ENCODE peak calls at places on chromosomes 4 and X, in four cellular contexts. One of them, this sample, is unnamed.

GRCh38 chr4:14264437-14264836 is 636.9 kb upstream of the BOD1L1 start:
- DNase-seq in endothelial cell: no peak
- DNase-seq in stomach: no peak
- DNase-seq in adrenal gland: no peak
- DNase-seq in this sample: no peak

GRCh38 chrX:103818844-103819243 is 13.2 kb downstream of the RAB9B start:
- DNase-seq in endothelial cell: no peak
- DNase-seq in stomach: no peak
- DNase-seq in adrenal gland: no peak
- DNase-seq in this sample: no peak

GRCh38 chr4:95381843-95382580 is 166.8 kb downstream of the UNC5C start:
- DNase-seq in endothelial cell: no peak
- DNase-seq in stomach: no peak
- DNase-seq in adrenal gland: no peak
- DNase-seq in this sample: no peak

GRCh38 chrX:154401045-154401799 is 3.0 kb downstream of the RPL10 start:
- DNase-seq in endothelial cell: no peak
- DNase-seq in stomach: no peak
- DNase-seq in adrenal gland: no peak
- DNase-seq in this sample: no peak

GRCh38 chr4:113109106-113109740 is 59.8 kb downstream of the ANK2 start:
- DNase-seq in endothelial cell: no peak
- DNase-seq in stomach: no peak
- DNase-seq in adrenal gland: peak
- DNase-seq in this sample: no peak

GRCh38 chrX:154799554-154800348 is 5.5 kb downstream of the MPP1 start:
- DNase-seq in endothelial cell: peak
- DNase-seq in stomach: peak
- DNase-seq in adrenal gland: peak
- DNase-seq in this sample: no peak

GRCh38 chrX:128106630-128107029 is 54.4 kb upstream of the ACTRT1 start:
- DNase-seq in endothelial cell: peak
- DNase-seq in stomach: no peak
- DNase-seq in adrenal gland: no peak
- DNase-seq in this sample: no peak

GRCh38 chr4:56424697-56425514 is 10.5 kb downstream of the PPAT start:
- DNase-seq in endothelial cell: peak
- DNase-seq in stomach: peak
- DNase-seq in adrenal gland: peak
- DNase-seq in this sample: no peak

GRCh38 chr4:147340111-147340510 is 140.8 kb upstream of the EDNRA start:
- DNase-seq in endothelial cell: no peak
- DNase-seq in stomach: no peak
- DNase-seq in adrenal gland: no peak
- DNase-seq in this sample: no peak

GRCh38 chrX:45852884-45853283 is 652.2 kb upstream of the DIPK2B start:
- DNase-seq in endothelial cell: no peak
- DNase-seq in stomach: no peak
- DNase-seq in adrenal gland: no peak
- DNase-seq in this sample: no peak

GRCh38 chrX:66005832-66006449 is 33.9 kb downstream of the VSIG4 start:
- DNase-seq in endothelial cell: no peak
- DNase-seq in stomach: no peak
- DNase-seq in adrenal gland: no peak
- DNase-seq in this sample: no peak

GRCh38 chr4:73453701-73454005 is 17.6 kb downstream of the AFP start:
- DNase-seq in endothelial cell: no peak
- DNase-seq in stomach: no peak
- DNase-seq in adrenal gland: no peak
- DNase-seq in this sample: no peak

GRCh38 chr4:92791876-92792490 is 488.2 kb downstream of the GRID2 start:
- DNase-seq in endothelial cell: peak
- DNase-seq in stomach: no peak
- DNase-seq in adrenal gland: no peak
- DNase-seq in this sample: no peak

GRCh38 chrX:53682885-53683555 is 3.5 kb downstream of the HUWE1 start:
- DNase-seq in endothelial cell: peak
- DNase-seq in stomach: no peak
- DNase-seq in adrenal gland: peak
- DNase-seq in this sample: no peak

GRCh38 chr4:71211748-71212147 is 127.1 kb upstream of the SLC4A4 start:
- DNase-seq in endothelial cell: no peak
- DNase-seq in stomach: no peak
- DNase-seq in adrenal gland: no peak
- DNase-seq in this sample: no peak

GRCh38 chr4:153261431-153261830 is 57.2 kb downstream of the TRIM2 start:
- DNase-seq in endothelial cell: no peak
- DNase-seq in stomach: no peak
- DNase-seq in adrenal gland: no peak
- DNase-seq in this sample: no peak

GRCh38 chrX:10098235-10098819 is 58.4 kb upstream of the CLCN4 start:
- DNase-seq in endothelial cell: no peak
- DNase-seq in stomach: no peak
- DNase-seq in adrenal gland: no peak
- DNase-seq in this sample: no peak

GRCh38 chr4:97627785-97628184 is 515.5 kb downstream of the STPG2 start:
- DNase-seq in endothelial cell: no peak
- DNase-seq in stomach: no peak
- DNase-seq in adrenal gland: no peak
- DNase-seq in this sample: no peak

GRCh38 chr4:81227968-81228367 is 12.9 kb upstream of the PRKG2 start:
- DNase-seq in endothelial cell: no peak
- DNase-seq in stomach: no peak
- DNase-seq in adrenal gland: no peak
- DNase-seq in this sample: no peak

GRCh38 chr4:165293061-165293460 is 34.4 kb upstream of the MSMO1 start:
- DNase-seq in endothelial cell: no peak
- DNase-seq in stomach: no peak
- DNase-seq in adrenal gland: no peak
- DNase-seq in this sample: no peak

GRCh38 chrX:1027133-1027532 is 185.3 kb downstream of the CRLF2 start:
- DNase-seq in endothelial cell: no peak
- DNase-seq in stomach: no peak
- DNase-seq in adrenal gland: no peak
- DNase-seq in this sample: no peak

GRCh38 chrX:124405868-124406267 is 59.5 kb downstream of the SH2D1A start:
- DNase-seq in endothelial cell: no peak
- DNase-seq in stomach: no peak
- DNase-seq in adrenal gland: no peak
- DNase-seq in this sample: no peak

GRCh38 chrX:124401696-124402095 is 55.3 kb downstream of the SH2D1A start:
- DNase-seq in endothelial cell: no peak
- DNase-seq in stomach: no peak
- DNase-seq in adrenal gland: no peak
- DNase-seq in this sample: no peak

GRCh38 chrX:124406294-124407013 is 60.1 kb downstream of the SH2D1A start:
- DNase-seq in endothelial cell: peak
- DNase-seq in stomach: peak
- DNase-seq in adrenal gland: peak
- DNase-seq in this sample: peak
- TF ChIP-seq CTCF in endothelial cell: peak
- TF ChIP-seq CTCF in stomach: no peak
- TF ChIP-seq CTCF in adrenal gland: peak
- TF ChIP-seq CTCF in this sample: peak

DNA sequence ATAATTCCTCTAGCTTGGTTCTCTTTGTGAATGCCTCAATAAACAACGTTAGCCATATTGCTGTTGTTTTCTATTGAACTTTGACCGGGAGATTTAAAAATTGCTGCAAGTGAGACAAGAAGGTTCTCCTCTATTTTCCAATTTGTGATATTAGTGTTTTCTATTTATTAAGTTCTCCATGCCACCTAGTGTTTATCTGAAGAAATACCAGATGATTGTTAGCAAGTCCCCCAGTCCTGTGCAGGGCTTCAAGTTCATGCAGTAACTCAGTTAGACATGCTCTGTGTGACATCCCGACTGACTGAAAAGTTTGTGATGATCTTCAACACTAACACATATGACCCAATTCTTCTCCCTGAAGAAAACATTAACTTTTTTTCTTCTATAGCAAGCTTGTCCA is 31.5 kb upstream of the TFDP3 start:
- DNase-seq in endothelial cell: no peak
- DNase-seq in stomach: no peak
- DNase-seq in adrenal gland: no peak
- DNase-seq in this sample: no peak
- TF ChIP-seq CTCF in endothelial cell: no peak
- TF ChIP-seq CTCF in stomach: no peak
- TF ChIP-seq CTCF in adrenal gland: no peak
- TF ChIP-seq CTCF in this sample: no peak

GRCh38 chr4:37434469-37434868 is 189.9 kb downstream of the NWD2 start:
- DNase-seq in endothelial cell: no peak
- DNase-seq in stomach: no peak
- DNase-seq in adrenal gland: no peak
- DNase-seq in this sample: no peak
- TF ChIP-seq CTCF in endothelial cell: no peak
- TF ChIP-seq CTCF in stomach: no peak
- TF ChIP-seq CTCF in adrenal gland: no peak
- TF ChIP-seq CTCF in this sample: no peak

GRCh38 chr4:140049024-140049923 is 104.7 kb downstream of the MAML3 start:
- DNase-seq in endothelial cell: peak
- DNase-seq in stomach: peak
- DNase-seq in adrenal gland: peak
- DNase-seq in this sample: no peak
- TF ChIP-seq CTCF in endothelial cell: no peak
- TF ChIP-seq CTCF in stomach: no peak
- TF ChIP-seq CTCF in adrenal gland: no peak
- TF ChIP-seq CTCF in this sample: peak

GRCh38 chrX:134721766-134722532 is 63.7 kb upstream of the PLAC1 start:
- DNase-seq in endothelial cell: no peak
- DNase-seq in stomach: no peak
- DNase-seq in adrenal gland: no peak
- DNase-seq in this sample: no peak

GRCh38 chrX:134732676-134733075 is 74.4 kb upstream of the PLAC1 start:
- DNase-seq in endothelial cell: no peak
- DNase-seq in stomach: no peak
- DNase-seq in adrenal gland: no peak
- DNase-seq in this sample: no peak

GRCh38 chrX:134725103-134725690 is 66.9 kb upstream of the PLAC1 start:
- DNase-seq in endothelial cell: no peak
- DNase-seq in stomach: no peak
- DNase-seq in adrenal gland: no peak
- DNase-seq in this sample: no peak

GRCh38 chrX:134732152-134732551 is 73.9 kb upstream of the PLAC1 start:
- DNase-seq in endothelial cell: no peak
- DNase-seq in stomach: peak
- DNase-seq in adrenal gland: no peak
- DNase-seq in this sample: no peak

DNA sequence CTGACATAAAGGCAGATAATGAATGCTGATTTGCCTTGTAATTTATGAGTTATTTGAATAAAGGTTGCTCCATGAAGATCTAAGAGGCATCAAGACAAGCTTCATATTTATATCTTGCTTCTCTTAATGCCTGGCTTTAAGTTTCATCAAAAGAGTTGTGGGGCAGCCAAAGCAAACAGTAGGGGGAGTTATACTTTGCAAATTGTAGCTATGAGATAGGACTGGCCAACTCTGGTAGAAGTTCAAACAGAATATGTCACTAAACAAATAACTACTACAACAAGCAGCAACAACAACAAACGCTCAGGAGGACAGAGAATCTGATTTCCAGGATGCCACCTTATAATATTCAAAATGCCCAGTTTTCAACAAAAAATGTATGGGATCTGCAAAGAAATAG is 69.1 kb upstream of the PLAC1 start:
- DNase-seq in endothelial cell: no peak
- DNase-seq in stomach: no peak
- DNase-seq in adrenal gland: no peak
- DNase-seq in this sample: no peak
- TF ChIP-seq CTCF in endothelial cell: no peak
- TF ChIP-seq CTCF in stomach: no peak
- TF ChIP-seq CTCF in adrenal gland: no peak
- TF ChIP-seq CTCF in this sample: no peak

GRCh38 chr4:15777697-15778096 is 431 bp upstream of the CD38 start:
- DNase-seq in endothelial cell: no peak
- DNase-seq in stomach: no peak
- DNase-seq in adrenal gland: no peak
- DNase-seq in this sample: no peak

GRCh38 chr4:15778742-15779231 is 659 bp downstream of the CD38 start:
- DNase-seq in endothelial cell: peak
- DNase-seq in stomach: no peak
- DNase-seq in adrenal gland: peak
- DNase-seq in this sample: no peak

GRCh38 chr4:15779789-15780188 is 1.7 kb downstream of the CD38 start:
- DNase-seq in endothelial cell: no peak
- DNase-seq in stomach: no peak
- DNase-seq in adrenal gland: no peak
- DNase-seq in this sample: no peak

GRCh38 chr4:15778191-15778741 is at the start of gene CD38:
- DNase-seq in endothelial cell: peak
- DNase-seq in stomach: no peak
- DNase-seq in adrenal gland: peak
- DNase-seq in this sample: no peak

DNA sequence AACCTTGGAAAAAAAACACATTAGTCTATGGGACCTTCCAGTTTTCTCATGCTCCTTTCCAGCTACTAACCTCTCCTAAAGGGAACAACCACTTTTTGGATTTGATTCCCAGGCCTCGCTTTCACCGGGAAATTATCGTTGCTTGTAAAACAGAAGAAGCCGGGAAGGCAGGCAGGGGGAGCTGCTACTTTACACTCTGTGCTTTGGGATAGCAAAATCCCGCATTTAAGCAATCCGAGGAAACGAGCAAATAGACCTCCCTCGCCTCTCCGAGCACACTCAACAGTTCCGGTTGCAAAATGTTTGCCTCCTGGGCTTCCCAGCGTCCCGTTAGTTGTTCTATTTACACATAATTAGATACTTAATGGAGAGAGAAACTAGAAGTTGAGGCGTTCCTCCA is 1.2 kb downstream of the CD38 start:
- DNase-seq in endothelial cell: peak
- DNase-seq in stomach: no peak
- DNase-seq in adrenal gland: peak
- DNase-seq in this sample: no peak
- TF ChIP-seq CTCF in endothelial cell: no peak
- TF ChIP-seq CTCF in stomach: no peak
- TF ChIP-seq CTCF in adrenal gland: peak
- TF ChIP-seq CTCF in this sample: peak

DNA sequence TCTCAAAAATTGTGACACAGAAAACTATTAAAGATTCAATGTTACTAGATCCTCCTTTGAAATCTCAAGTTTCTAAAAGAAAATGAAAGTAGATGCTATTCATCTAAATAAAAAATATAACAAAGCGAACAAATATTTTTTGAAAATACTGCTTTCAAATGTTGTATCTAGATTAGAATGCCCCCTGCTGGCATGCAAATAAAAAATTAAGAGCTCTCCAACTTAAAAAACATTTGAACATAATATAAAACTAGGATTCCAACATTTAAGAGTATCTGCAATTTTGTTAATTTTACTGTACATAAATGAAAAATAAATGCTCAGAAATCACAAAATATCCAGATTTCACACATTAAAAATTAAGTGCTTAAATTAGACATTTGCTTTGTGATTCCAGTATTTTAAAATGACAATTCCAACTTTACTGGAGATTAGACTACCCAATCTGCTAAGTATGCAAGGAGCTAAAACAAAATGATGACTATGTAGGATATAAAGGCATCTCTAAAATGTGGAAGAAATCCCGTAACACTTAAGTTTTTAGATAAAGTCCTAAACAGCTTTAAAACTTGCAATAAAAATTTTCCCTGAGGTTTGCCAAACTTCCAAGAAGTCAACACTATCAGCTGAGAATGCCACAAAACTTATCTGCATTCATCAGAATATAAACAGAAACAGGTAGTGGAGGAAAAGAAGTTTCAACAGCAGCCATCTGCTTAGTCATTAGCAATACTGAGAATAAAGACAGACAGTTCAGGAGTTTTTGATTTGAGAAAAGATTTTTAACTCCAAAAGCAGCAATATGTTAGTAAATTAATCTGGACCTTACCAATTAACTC is 32.6 kb downstream of the DHX15 start:
- DNase-seq in endothelial cell: no peak
- DNase-seq in stomach: no peak
- DNase-seq in adrenal gland: no peak
- DNase-seq in this sample: no peak
- TF ChIP-seq CTCF in endothelial cell: peak
- TF ChIP-seq CTCF in stomach: no peak
- TF ChIP-seq CTCF in adrenal gland: peak
- TF ChIP-seq CTCF in this sample: peak